ENCODE peak calls at places on chromosomes 3 and 15, in nine cellular contexts. One of them, this sample, is unnamed.

GRCh38 chr3:63654246-63654645 is 1.8 kb downstream of the SNTN start:
- DNase-seq in naive thymus-derived CD8-positive, alpha-beta T cell: no peak
- DNase-seq in stromal cell of bone marrow: peak; percentile 7
- DNase-seq in NCI-H2171: no peak
- DNase-seq in BJ: no peak
- DNase-seq in endothelial cell: no peak
- DNase-seq in effector memory CD8-positive, alpha-beta T cell: no peak
- DNase-seq in dorsolateral prefrontal cortex: no peak
- DNase-seq in stomach: no peak
- DNase-seq in this sample: no peak

GRCh38 chr3:197398301-197398878 is 100.0 kb upstream of the DLG1 start:
- DNase-seq in naive thymus-derived CD8-positive, alpha-beta T cell: no peak
- DNase-seq in stromal cell of bone marrow: no peak
- DNase-seq in NCI-H2171: no peak
- DNase-seq in BJ: no peak
- DNase-seq in endothelial cell: no peak
- DNase-seq in effector memory CD8-positive, alpha-beta T cell: no peak
- DNase-seq in dorsolateral prefrontal cortex: no peak
- DNase-seq in stomach: no peak
- DNase-seq in this sample: no peak

GRCh38 chr3:194870394-194871110 is 184.9 kb downstream of the FAM43A start:
- DNase-seq in naive thymus-derived CD8-positive, alpha-beta T cell: no peak
- DNase-seq in stromal cell of bone marrow: no peak
- DNase-seq in NCI-H2171: peak; percentile 19
- DNase-seq in BJ: no peak
- DNase-seq in endothelial cell: no peak
- DNase-seq in effector memory CD8-positive, alpha-beta T cell: no peak
- DNase-seq in dorsolateral prefrontal cortex: no peak
- DNase-seq in stomach: no peak
- DNase-seq in this sample: no peak

GRCh38 chr3:133127381-133127780 is 89.2 kb downstream of the TMEM108 start:
- DNase-seq in naive thymus-derived CD8-positive, alpha-beta T cell: no peak
- DNase-seq in stromal cell of bone marrow: no peak
- DNase-seq in NCI-H2171: no peak
- DNase-seq in BJ: no peak
- DNase-seq in endothelial cell: no peak
- DNase-seq in effector memory CD8-positive, alpha-beta T cell: no peak
- DNase-seq in dorsolateral prefrontal cortex: no peak
- DNase-seq in stomach: no peak
- DNase-seq in this sample: no peak

GRCh38 chr15:85598203-85598602 is 196.5 kb downstream of the KLHL25 start:
- DNase-seq in naive thymus-derived CD8-positive, alpha-beta T cell: no peak
- DNase-seq in stromal cell of bone marrow: no peak
- DNase-seq in NCI-H2171: no peak
- DNase-seq in BJ: no peak
- DNase-seq in endothelial cell: no peak
- DNase-seq in effector memory CD8-positive, alpha-beta T cell: no peak
- DNase-seq in dorsolateral prefrontal cortex: no peak
- DNase-seq in stomach: no peak
- DNase-seq in this sample: no peak

GRCh38 chr3:14424711-14425573 is 22.5 kb downstream of the SLC6A6 start:
- DNase-seq in naive thymus-derived CD8-positive, alpha-beta T cell: no peak
- DNase-seq in stromal cell of bone marrow: no peak
- DNase-seq in NCI-H2171: no peak
- DNase-seq in BJ: no peak
- DNase-seq in endothelial cell: no peak
- DNase-seq in effector memory CD8-positive, alpha-beta T cell: peak; percentile 66
- DNase-seq in dorsolateral prefrontal cortex: no peak
- DNase-seq in stomach: no peak
- DNase-seq in this sample: peak; percentile 50

GRCh38 chr3:148955544-148956346 is 35.6 kb upstream of the GYG1 start:
- DNase-seq in naive thymus-derived CD8-positive, alpha-beta T cell: no peak
- DNase-seq in stromal cell of bone marrow: peak; percentile 98
- DNase-seq in NCI-H2171: peak; percentile 38
- DNase-seq in BJ: peak; percentile 90
- DNase-seq in endothelial cell: peak; percentile 57
- DNase-seq in effector memory CD8-positive, alpha-beta T cell: peak; percentile 42
- DNase-seq in dorsolateral prefrontal cortex: peak; percentile 38
- DNase-seq in stomach: peak; percentile 39
- DNase-seq in this sample: peak; percentile 7

GRCh38 chr15:67019069-67019468 is 46.3 kb upstream of the SMAD3 start:
- DNase-seq in naive thymus-derived CD8-positive, alpha-beta T cell: no peak
- DNase-seq in stromal cell of bone marrow: no peak
- DNase-seq in NCI-H2171: no peak
- DNase-seq in BJ: no peak
- DNase-seq in endothelial cell: no peak
- DNase-seq in effector memory CD8-positive, alpha-beta T cell: no peak
- DNase-seq in dorsolateral prefrontal cortex: no peak
- DNase-seq in stomach: no peak
- DNase-seq in this sample: no peak

GRCh38 chr15:70512772-70513362 is 250.5 kb downstream of the UACA start:
- DNase-seq in naive thymus-derived CD8-positive, alpha-beta T cell: peak; percentile 63
- DNase-seq in stromal cell of bone marrow: no peak
- DNase-seq in NCI-H2171: no peak
- DNase-seq in BJ: no peak
- DNase-seq in endothelial cell: peak; percentile 38
- DNase-seq in effector memory CD8-positive, alpha-beta T cell: peak; percentile 46
- DNase-seq in dorsolateral prefrontal cortex: no peak
- DNase-seq in stomach: peak; percentile 50
- DNase-seq in this sample: no peak

GRCh38 chr3:141331370-141332318 is 36.7 kb upstream of the ZBTB38 start:
- DNase-seq in naive thymus-derived CD8-positive, alpha-beta T cell: no peak
- DNase-seq in stromal cell of bone marrow: peak; percentile 98
- DNase-seq in NCI-H2171: no peak
- DNase-seq in BJ: peak; percentile 94
- DNase-seq in endothelial cell: no peak
- DNase-seq in effector memory CD8-positive, alpha-beta T cell: no peak
- DNase-seq in dorsolateral prefrontal cortex: no peak
- DNase-seq in stomach: no peak
- DNase-seq in this sample: no peak